ENCODE peak calls at places on chromosomes 12 and 14, in six cellular contexts. B is HL-60; X is neuronal stem cell; Y is GF-D8; T is NK-92 treated with Interleukin-12 subunit alpha and Interleukin-12 subunit beta, amount 100 ng/mL, for 24 hours; O is CD8-positive, alpha-beta memory T cell. M is an unnamed sample.

GRCh38 chr12:133130038-133130807 is at the start of the genes ZNF10 and ZNF891:
- DNase-seq in T (no peak), B (peak), X (peak), Y (peak), O (peak), M (peak)

GRCh38 chr12:10641735-10642500 is 28.5 kb upstream of the MAGOHB start:
- DNase-seq in T (no peak), O (no peak), X (no peak), B (no peak), Y (no peak), M (peak)

GRCh38 chr14:25011095-25011494 is 38.9 kb downstream of the STXBP6 start:
- DNase-seq in O (no peak), T (no peak), B (no peak), X (no peak), Y (no peak), M (no peak)

GRCh38 chr12:46473634-46474201 is 101.1 kb upstream of the SLC38A2 start:
- DNase-seq in B (peak), Y (peak), T (no peak), X (no peak), O (no peak), M (peak)

GRCh38 chr12:65602579-65603295 is 221.5 kb upstream of the HMGA2 start:
- DNase-seq in B (peak), X (peak), Y (no peak), T (peak), O (no peak), M (peak)

GRCh38 chr14:93041830-93042229 is 73.9 kb downstream of the ITPK1 start:
- DNase-seq in O (no peak), Y (no peak), B (no peak), X (no peak), T (no peak), M (no peak)

GRCh38 chr12:110581951-110582285 is 1.2 kb downstream of the PPTC7 start:
- DNase-seq in B (peak), O (no peak), T (no peak), Y (no peak), X (no peak), M (no peak)

GRCh38 chr14:55721353-55721752 is 141.3 kb downstream of the KTN1 start:
- DNase-seq in Y (no peak), T (no peak), B (peak), O (no peak), X (no peak), M (peak)

GRCh38 chr12:5051334-5051733 is 7.7 kb downstream of the KCNA5 start:
- DNase-seq in Y (no peak), O (no peak), B (no peak), T (no peak), X (no peak), M (no peak)

GRCh38 chr14:87142568-87143211 is 850.3 kb downstream of the GALC start:
- DNase-seq in O (no peak), T (no peak), Y (no peak), X (no peak), B (no peak), M (no peak)

GRCh38 chr12:108622425-108622824 is 11.3 kb downstream of the SELPLG start:
- DNase-seq in Y (no peak), X (no peak), B (peak), T (no peak), O (peak), M (peak)

GRCh38 chr14:68379510-68380303 is 413.2 kb downstream of the ZFP36L1 start:
- DNase-seq in O (no peak), B (no peak), X (no peak), Y (no peak), T (no peak), M (no peak)

GRCh38 chr12:58064681-58065080 is 123.3 kb downstream of the ATP23 start:
- DNase-seq in T (no peak), B (no peak), Y (no peak), O (no peak), X (no peak), M (no peak)

GRCh38 chr14:92553456-92553855 is 39.9 kb downstream of the RIN3 start:
- DNase-seq in X (no peak), Y (no peak), B (no peak), T (no peak), O (no peak), M (no peak)

GRCh38 chr12:6620137-6620884 is 13.1 kb upstream of the CHD4 start:
- DNase-seq in B (no peak), T (no peak), X (no peak), Y (no peak), O (no peak), M (no peak)